ENCODE peak calls at places on chromosomes 3 and 15, in seven cellular contexts. E, O, F, M, L, I and J are unnamed samples.

GRCh38 chr3:143586565-143586964 is 261.7 kb downstream of the SLC9A9 start:
- DNase-seq in I (no peak), F (no peak), O (peak; percentile 41), E (peak; percentile 37), L (no peak), M (no peak), J (no peak)

GRCh38 chr3:119395923-119396358 is 67.5 kb downstream of the TMEM39A start:
- DNase-seq in M (no peak), E (no peak), L (no peak), O (no peak), I (no peak), F (no peak), J (no peak)

GRCh38 chr3:113912551-113913246 is 35.1 kb upstream of the ZDHHC23 start:
- DNase-seq in O (peak; percentile 37), E (peak; percentile 50), L (peak; percentile 14), F (no peak), I (no peak), M (peak; percentile 63), J (peak; percentile 58)

GRCh38 chr3:36743821-36744220 is 20.5 kb downstream of the DCLK3 start:
- DNase-seq in L (no peak), F (no peak), M (no peak), I (no peak), E (no peak), O (no peak), J (no peak)

GRCh38 chr3:123025642-123026521 is 1.7 kb downstream of the SEMA5B start:
- DNase-seq in M (peak; percentile 30), E (no peak), O (no peak), L (no peak), I (no peak), F (no peak), J (peak; percentile 14)

GRCh38 chr15:75656813-75657212 is 9.1 kb downstream of the SNX33 start:
- DNase-seq in O (no peak), L (no peak), M (no peak), F (no peak), E (no peak), I (no peak), J (no peak)

GRCh38 chr15:68792901-68793766 is 27.6 kb downstream of the ANP32A start:
- DNase-seq in O (no peak), F (no peak), L (no peak), M (no peak), E (no peak), I (no peak), J (no peak)

GRCh38 chr15:42772126-42772525 is 35.2 kb upstream of the CDAN1 start:
- DNase-seq in F (peak; percentile 67), O (no peak), E (no peak), I (no peak), M (no peak), L (no peak), J (no peak)

GRCh38 chr3:23547905-23548304 is 257.9 kb upstream of the UBE2E1 start:
- DNase-seq in F (no peak), M (no peak), O (peak; percentile 3), I (no peak), L (no peak), E (no peak), J (no peak)

GRCh38 chr3:193040836-193041672 is 123.4 kb upstream of the MB21D2 start:
- DNase-seq in M (peak; percentile 58), E (no peak), O (peak; percentile 35), F (no peak), I (no peak), L (peak; percentile 5), J (peak; percentile 46)

GRCh38 chr3:151439652-151440125 is 21.2 kb downstream of the IGSF10 start:
- DNase-seq in F (no peak), E (peak; percentile 54), M (peak; percentile 88), L (peak; percentile 19), O (peak; percentile 61), I (no peak), J (peak; percentile 74)

GRCh38 chr15:89442671-89443307 is 53.6 kb downstream of the RHCG start:
- DNase-seq in L (peak; percentile 24), I (peak; percentile 29), F (no peak), M (peak; percentile 63), O (no peak), E (no peak), J (peak; percentile 49)

GRCh38 chr3:110318108-110318507 is 753.5 kb upstream of the NECTIN3 start:
- DNase-seq in M (no peak), O (no peak), F (no peak), I (no peak), L (no peak), E (no peak), J (peak; percentile 9)

GRCh38 chr15:58241872-58242271 is 103.7 kb downstream of the AQP9 start:
- DNase-seq in L (no peak), F (no peak), I (no peak), E (no peak), O (no peak), M (no peak), J (no peak)

GRCh38 chr3:5187920-5188418 is 462 bp downstream of the EDEM1 start:
- DNase-seq in F (peak; percentile 74), O (no peak), M (no peak), L (no peak), E (no peak), I (peak; percentile 65), J (peak; percentile 46)

GRCh38 chr3:177673105-177673804 is 476.0 kb upstream of the TBL1XR1 start:
- DNase-seq in F (no peak), M (peak; percentile 52), O (peak; percentile 87), I (no peak), E (no peak), L (no peak), J (peak; percentile 64)

GRCh38 chr3:53890726-53891499 is 746 bp downstream of the SELENOK start:
- DNase-seq in M (no peak), O (no peak), I (no peak), L (peak; percentile 3), F (no peak), E (no peak), J (peak; percentile 28)

GRCh38 chr3:17179381-17180205 is 294.8 kb downstream of the PLCL2 start:
- DNase-seq in L (no peak), F (no peak), M (no peak), E (no peak), O (no peak), I (no peak), J (no peak)

GRCh38 chr3:187064210-187065115 is 74.8 kb downstream of the RPL39L start:
- DNase-seq in O (no peak), M (no peak), F (no peak), L (no peak), E (no peak), I (no peak), J (peak; percentile 47)

GRCh38 chr15:64070965-64071851 is 22.4 kb downstream of the CIAO2A start:
- DNase-seq in O (peak; percentile 46), I (no peak), L (no peak), F (peak; percentile 90), M (no peak), E (no peak), J (peak; percentile 85)

GRCh38 chr3:186614597-186615483 is 2.0 kb downstream of the AHSG start:
- DNase-seq in L (peak; percentile 26), O (peak; percentile 13), E (peak; percentile 39), I (peak; percentile 52), M (peak; percentile 82), F (peak; percentile 77), J (peak; percentile 69)

GRCh38 chr3:55127565-55127964 is 199.7 kb upstream of the LRTM1 start:
- DNase-seq in E (no peak), I (no peak), M (no peak), O (no peak), F (no peak), L (no peak), J (no peak)

GRCh38 chr3:166593776-166594175 is 756.6 kb upstream of the BCHE start:
- DNase-seq in O (no peak), I (no peak), L (no peak), M (no peak), F (no peak), E (no peak), J (no peak)

GRCh38 chr15:77402740-77403379 is 17.0 kb downstream of the PEAK1 start:
- DNase-seq in M (no peak), E (no peak), F (no peak), O (peak; percentile 53), I (no peak), L (peak; percentile 45), J (peak; percentile 68)

GRCh38 chr15:39596358-39597051 is 15.6 kb downstream of the THBS1 start:
- DNase-seq in E (no peak), I (no peak), L (no peak), O (peak; percentile 92), M (no peak), F (no peak), J (no peak)

GRCh38 chr3:39106281-39107055 is 959 bp downstream of the GORASP1 start:
- DNase-seq in F (no peak), O (no peak), E (no peak), M (peak; percentile 24), I (no peak), L (no peak), J (peak; percentile 51)

GRCh38 chr15:28994142-28994829 is 108.5 kb downstream of the APBA2 start:
- DNase-seq in F (no peak), O (no peak), L (no peak), I (no peak), M (no peak), E (no peak), J (no peak)

GRCh38 chr3:16927485-16927884 is 42.7 kb downstream of the PLCL2 start:
- DNase-seq in I (no peak), O (no peak), E (no peak), M (no peak), L (no peak), F (no peak), J (no peak)

GRCh38 chr3:13705702-13706280 is 156.9 kb downstream of the FBLN2 start:
- DNase-seq in M (no peak), L (no peak), I (peak; percentile 12), E (no peak), F (peak; percentile 28), O (no peak), J (no peak)

GRCh38 chr3:48470286-48470685 is 23.7 kb downstream of the ATRIP start:
- DNase-seq in L (no peak), I (no peak), O (no peak), E (no peak), F (no peak), M (no peak), J (no peak)

GRCh38 chr3:144431134-144431533 is 459.5 kb downstream of the DIPK2A start:
- DNase-seq in I (no peak), O (no peak), F (no peak), M (no peak), E (no peak), L (no peak), J (no peak)